ENCODE peak calls at places on chromosomes 5 and 9, in four cellular contexts. One of them, this sample, is unnamed.

GRCh38 chr5:136891175-136891574 is 525.8 kb upstream of the TRPC7 start:
- DNase-seq in GM20000: no peak
- DNase-seq in T-helper 2 cell: no peak
- DNase-seq in neural crest cell: no peak
- DNase-seq in this sample: no peak

GRCh38 chr5:135249658-135250057 is 149.4 kb downstream of the MACROH2A1 start:
- DNase-seq in neural crest cell: no peak
- DNase-seq in T-helper 2 cell: no peak
- DNase-seq in GM20000: no peak
- DNase-seq in this sample: no peak

GRCh38 chr5:124894541-124894940 is 148.1 kb upstream of the ZNF608 start:
- DNase-seq in GM20000: no peak
- DNase-seq in T-helper 2 cell: no peak
- DNase-seq in neural crest cell: no peak
- DNase-seq in this sample: no peak

GRCh38 chr9:137146527-137146918 is 7.6 kb downstream of the GRIN1 start:
- DNase-seq in T-helper 2 cell: no peak
- DNase-seq in GM20000: no peak
- DNase-seq in neural crest cell: no peak
- DNase-seq in this sample: no peak

GRCh38 chr9:134224827-134225154 is 60.4 kb upstream of the RNU6ATAC start:
- DNase-seq in neural crest cell: no peak
- DNase-seq in T-helper 2 cell: no peak
- DNase-seq in GM20000: no peak
- DNase-seq in this sample: no peak

GRCh38 chr5:123937230-123937629 is 425.3 kb downstream of the CSNK1G3 start:
- DNase-seq in T-helper 2 cell: no peak
- DNase-seq in GM20000: no peak
- DNase-seq in neural crest cell: no peak
- DNase-seq in this sample: peak

GRCh38 chr5:125700380-125700856 is 722.8 kb upstream of the GRAMD2B start:
- DNase-seq in T-helper 2 cell: no peak
- DNase-seq in GM20000: no peak
- DNase-seq in neural crest cell: no peak
- DNase-seq in this sample: peak

GRCh38 chr5:81766611-81767010 is 15.7 kb upstream of the SSBP2 start:
- DNase-seq in GM20000: no peak
- DNase-seq in T-helper 2 cell: no peak
- DNase-seq in neural crest cell: no peak
- DNase-seq in this sample: no peak

GRCh38 chr5:15601274-15601673 is 101.3 kb downstream of the FBXL7 start:
- DNase-seq in T-helper 2 cell: no peak
- DNase-seq in neural crest cell: no peak
- DNase-seq in GM20000: no peak
- DNase-seq in this sample: peak

GRCh38 chr9:133353548-133353947 is 2.7 kb downstream of the SURF1 start:
- DNase-seq in T-helper 2 cell: no peak
- DNase-seq in neural crest cell: no peak
- DNase-seq in GM20000: no peak
- DNase-seq in this sample: no peak

GRCh38 chr5:171418982-171419662 is at the start of gene FGF18:
- DNase-seq in T-helper 2 cell: peak
- DNase-seq in GM20000: peak
- DNase-seq in neural crest cell: peak
- DNase-seq in this sample: no peak

GRCh38 chr9:121962421-121962820 is 130.7 kb downstream of the TTLL11 start:
- DNase-seq in GM20000: no peak
- DNase-seq in T-helper 2 cell: no peak
- DNase-seq in neural crest cell: no peak
- DNase-seq in this sample: no peak

GRCh38 chr5:135534609-135535419 is 950 bp downstream of the NEUROG1 start:
- DNase-seq in GM20000: no peak
- DNase-seq in T-helper 2 cell: no peak
- DNase-seq in neural crest cell: peak
- DNase-seq in this sample: no peak

GRCh38 chr5:165996484-165996883 is 2295.0 kb upstream of the WWC1 start:
- DNase-seq in neural crest cell: no peak
- DNase-seq in GM20000: no peak
- DNase-seq in T-helper 2 cell: no peak
- DNase-seq in this sample: no peak

GRCh38 chr9:118303216-118303615 is 599.0 kb downstream of the TLR4 start:
- DNase-seq in neural crest cell: no peak
- DNase-seq in GM20000: no peak
- DNase-seq in T-helper 2 cell: no peak
- DNase-seq in this sample: no peak

GRCh38 chr9:114158482-114159130 is 3.3 kb downstream of the COL27A1 start:
- DNase-seq in neural crest cell: no peak
- DNase-seq in T-helper 2 cell: no peak
- DNase-seq in GM20000: no peak
- DNase-seq in this sample: no peak

GRCh38 chr5:36691993-36692392 is 85.6 kb downstream of the SLC1A3 start:
- DNase-seq in GM20000: no peak
- DNase-seq in neural crest cell: no peak
- DNase-seq in T-helper 2 cell: no peak
- DNase-seq in this sample: no peak

GRCh38 chr5:93845376-93845775 is 104.0 kb upstream of the POU5F2 start:
- DNase-seq in GM20000: no peak
- DNase-seq in neural crest cell: no peak
- DNase-seq in T-helper 2 cell: no peak
- DNase-seq in this sample: no peak

GRCh38 chr5:54254482-54255198 is 55.7 kb downstream of the ARL15 start:
- DNase-seq in GM20000: no peak
- DNase-seq in neural crest cell: no peak
- DNase-seq in T-helper 2 cell: no peak
- DNase-seq in this sample: no peak

GRCh38 chr9:12464368-12464767 is 228.8 kb upstream of the TYRP1 start:
- DNase-seq in T-helper 2 cell: no peak
- DNase-seq in neural crest cell: no peak
- DNase-seq in GM20000: no peak
- DNase-seq in this sample: no peak

GRCh38 chr5:112123060-112123459 is 296.0 kb downstream of the EPB41L4A start:
- DNase-seq in neural crest cell: no peak
- DNase-seq in GM20000: no peak
- DNase-seq in T-helper 2 cell: no peak
- DNase-seq in this sample: no peak

GRCh38 chr5:158119852-158120708 is 261.1 kb upstream of the CLINT1 start:
- DNase-seq in neural crest cell: no peak
- DNase-seq in T-helper 2 cell: no peak
- DNase-seq in GM20000: no peak
- DNase-seq in this sample: no peak

GRCh38 chr9:12230708-12231107 is 462.5 kb upstream of the TYRP1 start:
- DNase-seq in GM20000: peak
- DNase-seq in T-helper 2 cell: no peak
- DNase-seq in neural crest cell: no peak
- DNase-seq in this sample: no peak

GRCh38 chr9:123425836-123426365 is 69.9 kb downstream of the CRB2 start:
- DNase-seq in neural crest cell: no peak
- DNase-seq in T-helper 2 cell: no peak
- DNase-seq in GM20000: no peak
- DNase-seq in this sample: no peak

GRCh38 chr5:68709229-68709628 is 384.6 kb upstream of the SLC30A5 start:
- DNase-seq in GM20000: no peak
- DNase-seq in T-helper 2 cell: no peak
- DNase-seq in neural crest cell: no peak
- DNase-seq in this sample: no peak

GRCh38 chr5:167944121-167944858 is 347.2 kb upstream of the WWC1 start:
- DNase-seq in GM20000: no peak
- DNase-seq in T-helper 2 cell: no peak
- DNase-seq in neural crest cell: no peak
- DNase-seq in this sample: no peak

GRCh38 chr9:133945977-133946753 is 46.0 kb downstream of the VAV2 start:
- DNase-seq in T-helper 2 cell: no peak
- DNase-seq in neural crest cell: no peak
- DNase-seq in GM20000: peak
- DNase-seq in this sample: no peak

GRCh38 chr5:54450542-54450941 is 5.0 kb upstream of the HSPB3 start:
- DNase-seq in T-helper 2 cell: no peak
- DNase-seq in neural crest cell: no peak
- DNase-seq in GM20000: no peak
- DNase-seq in this sample: no peak

GRCh38 chr5:111234125-111234524 is 9.9 kb downstream of the CAMK4 start:
- DNase-seq in GM20000: no peak
- DNase-seq in T-helper 2 cell: no peak
- DNase-seq in neural crest cell: no peak
- DNase-seq in this sample: no peak